ENCODE peak calls at places on chromosomes 16 and 17, in ten cellular contexts. One of them, this sample, is unnamed.

GRCh38 chr17:29177541-29177870 is 2.7 kb downstream of the MYO18A start:
- DNase-seq in lower lobe of right lung: no peak
- DNase-seq in left lung: no peak
- DNase-seq in lung: no peak
- DNase-seq in vagina: no peak
- DNase-seq in K562: no peak
- DNase-seq in H9: no peak
- DNase-seq in heart left ventricle: no peak
- DNase-seq in right cardiac atrium: no peak
- DNase-seq in upper lobe of right lung: no peak
- DNase-seq in this sample: no peak

GRCh38 chr17:17141860-17142552 is 64.1 kb downstream of the PLD6 start:
- DNase-seq in upper lobe of right lung: no peak
- DNase-seq in heart left ventricle: no peak
- DNase-seq in H9: peak
- DNase-seq in K562: peak
- DNase-seq in vagina: no peak
- DNase-seq in right cardiac atrium: no peak
- DNase-seq in lower lobe of right lung: no peak
- DNase-seq in lung: no peak
- DNase-seq in left lung: peak
- DNase-seq in this sample: no peak

GRCh38 chr16:85331685-85332084 is 219.4 kb upstream of the CIBAR2 start:
- DNase-seq in left lung: no peak
- DNase-seq in right cardiac atrium: no peak
- DNase-seq in lung: no peak
- DNase-seq in upper lobe of right lung: no peak
- DNase-seq in heart left ventricle: no peak
- DNase-seq in H9: no peak
- DNase-seq in K562: peak
- DNase-seq in vagina: no peak
- DNase-seq in lower lobe of right lung: no peak
- DNase-seq in this sample: no peak

GRCh38 chr16:72493681-72494415 is 321.9 kb upstream of the PMFBP1 start:
- DNase-seq in lung: no peak
- DNase-seq in lower lobe of right lung: no peak
- DNase-seq in upper lobe of right lung: no peak
- DNase-seq in H9: no peak
- DNase-seq in left lung: no peak
- DNase-seq in K562: no peak
- DNase-seq in right cardiac atrium: no peak
- DNase-seq in vagina: no peak
- DNase-seq in heart left ventricle: no peak
- DNase-seq in this sample: no peak

GRCh38 chr16:10889880-10890279 is 12.9 kb downstream of the CIITA start:
- DNase-seq in upper lobe of right lung: no peak
- DNase-seq in left lung: no peak
- DNase-seq in lower lobe of right lung: no peak
- DNase-seq in heart left ventricle: no peak
- DNase-seq in lung: no peak
- DNase-seq in vagina: no peak
- DNase-seq in K562: no peak
- DNase-seq in right cardiac atrium: no peak
- DNase-seq in H9: no peak
- DNase-seq in this sample: no peak

GRCh38 chr17:59330314-59330942 is 1.0 kb upstream of the YPEL2 start:
- DNase-seq in left lung: no peak
- DNase-seq in lung: peak
- DNase-seq in vagina: no peak
- DNase-seq in K562: peak
- DNase-seq in right cardiac atrium: peak
- DNase-seq in lower lobe of right lung: peak
- DNase-seq in H9: peak
- DNase-seq in heart left ventricle: peak
- DNase-seq in upper lobe of right lung: peak
- DNase-seq in this sample: no peak

GRCh38 chr17:16872836-16873653 is 98.9 kb downstream of the TNFRSF13B start:
- DNase-seq in lung: peak
- DNase-seq in right cardiac atrium: no peak
- DNase-seq in heart left ventricle: no peak
- DNase-seq in lower lobe of right lung: no peak
- DNase-seq in upper lobe of right lung: peak
- DNase-seq in H9: peak
- DNase-seq in vagina: peak
- DNase-seq in left lung: no peak
- DNase-seq in K562: peak
- DNase-seq in this sample: no peak

GRCh38 chr16:7344806-7345416 is 12.3 kb downstream of the RBFOX1 start:
- DNase-seq in K562: no peak
- DNase-seq in vagina: no peak
- DNase-seq in right cardiac atrium: no peak
- DNase-seq in lung: no peak
- DNase-seq in lower lobe of right lung: no peak
- DNase-seq in upper lobe of right lung: no peak
- DNase-seq in left lung: no peak
- DNase-seq in H9: no peak
- DNase-seq in heart left ventricle: peak
- DNase-seq in this sample: no peak

GRCh38 chr17:40623419-40624217 is 24.0 kb downstream of the SMARCE1 start:
- DNase-seq in heart left ventricle: no peak
- DNase-seq in H9: no peak
- DNase-seq in right cardiac atrium: no peak
- DNase-seq in lung: no peak
- DNase-seq in upper lobe of right lung: no peak
- DNase-seq in K562: no peak
- DNase-seq in left lung: no peak
- DNase-seq in vagina: no peak
- DNase-seq in lower lobe of right lung: no peak
- DNase-seq in this sample: no peak

GRCh38 chr17:82392209-82392920 is 20.8 kb downstream of the UTS2R start:
- DNase-seq in left lung: no peak
- DNase-seq in H9: no peak
- DNase-seq in right cardiac atrium: no peak
- DNase-seq in lower lobe of right lung: no peak
- DNase-seq in K562: no peak
- DNase-seq in upper lobe of right lung: no peak
- DNase-seq in heart left ventricle: no peak
- DNase-seq in lung: no peak
- DNase-seq in vagina: no peak
- DNase-seq in this sample: no peak

GRCh38 chr16:49866533-49867155 is 10.7 kb upstream of the ZNF423 start:
- DNase-seq in H9: peak
- DNase-seq in lung: no peak
- DNase-seq in right cardiac atrium: no peak
- DNase-seq in lower lobe of right lung: no peak
- DNase-seq in heart left ventricle: no peak
- DNase-seq in vagina: no peak
- DNase-seq in K562: no peak
- DNase-seq in left lung: no peak
- DNase-seq in upper lobe of right lung: no peak
- DNase-seq in this sample: no peak

GRCh38 chr16:27544671-27545070 is 5.0 kb downstream of the GTF3C1 start:
- DNase-seq in right cardiac atrium: no peak
- DNase-seq in H9: no peak
- DNase-seq in vagina: no peak
- DNase-seq in K562: no peak
- DNase-seq in upper lobe of right lung: no peak
- DNase-seq in left lung: no peak
- DNase-seq in lower lobe of right lung: no peak
- DNase-seq in lung: no peak
- DNase-seq in heart left ventricle: no peak
- DNase-seq in this sample: no peak

GRCh38 chr16:27549857-27550581 is at the start of the genes GTF3C1 and KATNIP:
- DNase-seq in H9: peak
- DNase-seq in K562: peak
- DNase-seq in heart left ventricle: peak
- DNase-seq in left lung: peak
- DNase-seq in lung: peak
- DNase-seq in vagina: peak
- DNase-seq in lower lobe of right lung: peak
- DNase-seq in right cardiac atrium: peak
- DNase-seq in upper lobe of right lung: peak
- DNase-seq in this sample: peak

GRCh38 chr16:27549607-27549856 is 181 bp downstream of the GTF3C1 start:
- DNase-seq in heart left ventricle: no peak
- DNase-seq in vagina: no peak
- DNase-seq in H9: no peak
- DNase-seq in K562: no peak
- DNase-seq in left lung: no peak
- DNase-seq in upper lobe of right lung: no peak
- DNase-seq in right cardiac atrium: no peak
- DNase-seq in lower lobe of right lung: no peak
- DNase-seq in lung: no peak
- DNase-seq in this sample: no peak

GRCh38 chr16:27547851-27548250 is 1.9 kb downstream of the GTF3C1 start:
- DNase-seq in lung: no peak
- DNase-seq in upper lobe of right lung: no peak
- DNase-seq in lower lobe of right lung: no peak
- DNase-seq in heart left ventricle: no peak
- DNase-seq in K562: no peak
- DNase-seq in right cardiac atrium: no peak
- DNase-seq in vagina: no peak
- DNase-seq in H9: no peak
- DNase-seq in left lung: no peak
- DNase-seq in this sample: no peak

GRCh38 chr16:27547134-27547533 is 2.6 kb downstream of the GTF3C1 start:
- DNase-seq in lung: no peak
- DNase-seq in upper lobe of right lung: no peak
- DNase-seq in vagina: no peak
- DNase-seq in right cardiac atrium: no peak
- DNase-seq in K562: peak
- DNase-seq in H9: no peak
- DNase-seq in left lung: no peak
- DNase-seq in lower lobe of right lung: no peak
- DNase-seq in heart left ventricle: no peak
- DNase-seq in this sample: peak
- H3K27ac ChIP-seq in lung: no peak
- H3K27ac ChIP-seq in upper lobe of right lung: no peak
- H3K27ac ChIP-seq in vagina: peak
- H3K27ac ChIP-seq in right cardiac atrium: no peak
- H3K27ac ChIP-seq in K562: peak
- H3K27ac ChIP-seq in H9: no peak
- H3K27ac ChIP-seq in left lung: no peak
- H3K27ac ChIP-seq in lower lobe of right lung: no peak
- H3K27ac ChIP-seq in heart left ventricle: peak
- H3K27ac ChIP-seq in this sample: peak

DNA sequence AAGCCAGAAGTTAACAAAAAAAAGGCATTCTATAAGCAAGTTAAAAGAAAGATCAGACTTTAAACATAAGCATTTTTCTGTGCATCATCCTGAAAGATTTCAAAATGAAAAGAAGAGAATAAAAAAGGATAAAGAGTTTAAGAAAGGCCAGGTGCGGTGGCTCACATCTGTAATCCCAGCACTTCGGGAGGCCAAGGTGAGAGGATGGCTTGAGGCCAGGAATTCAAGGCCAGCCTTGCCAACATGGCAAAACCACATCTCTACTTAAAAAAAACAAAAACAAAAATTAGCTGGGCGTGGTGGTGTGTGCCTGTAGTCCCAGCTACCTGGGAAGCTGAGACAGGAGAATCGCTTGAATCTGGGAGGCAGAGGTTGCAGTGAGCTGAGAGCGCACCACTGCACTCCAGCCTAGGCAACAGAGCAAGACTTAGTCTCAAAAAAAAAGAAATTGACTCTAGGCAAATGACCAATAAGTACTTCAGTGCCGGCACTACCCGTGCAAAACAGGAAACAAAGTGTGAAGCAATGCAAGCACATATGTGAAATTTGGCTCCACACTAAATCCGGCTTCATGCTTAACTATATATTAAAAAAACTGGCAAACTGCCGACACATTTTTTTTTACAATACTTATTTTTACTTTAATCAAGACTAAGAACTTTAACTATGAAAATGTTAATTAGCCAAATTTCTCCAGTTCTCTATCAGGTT is 83.2 kb upstream of the C17orf78 start:
- DNase-seq in vagina: no peak
- DNase-seq in right cardiac atrium: no peak
- DNase-seq in upper lobe of right lung: no peak
- DNase-seq in lung: no peak
- DNase-seq in H9: no peak
- DNase-seq in lower lobe of right lung: no peak
- DNase-seq in heart left ventricle: no peak
- DNase-seq in K562: no peak
- DNase-seq in left lung: no peak
- DNase-seq in this sample: no peak
- H3K27ac ChIP-seq in vagina: no peak
- H3K27ac ChIP-seq in right cardiac atrium: no peak
- H3K27ac ChIP-seq in upper lobe of right lung: no peak
- H3K27ac ChIP-seq in lung: no peak
- H3K27ac ChIP-seq in H9: no peak
- H3K27ac ChIP-seq in lower lobe of right lung: no peak
- H3K27ac ChIP-seq in heart left ventricle: no peak
- H3K27ac ChIP-seq in K562: no peak
- H3K27ac ChIP-seq in left lung: no peak
- H3K27ac ChIP-seq in this sample: no peak

DNA sequence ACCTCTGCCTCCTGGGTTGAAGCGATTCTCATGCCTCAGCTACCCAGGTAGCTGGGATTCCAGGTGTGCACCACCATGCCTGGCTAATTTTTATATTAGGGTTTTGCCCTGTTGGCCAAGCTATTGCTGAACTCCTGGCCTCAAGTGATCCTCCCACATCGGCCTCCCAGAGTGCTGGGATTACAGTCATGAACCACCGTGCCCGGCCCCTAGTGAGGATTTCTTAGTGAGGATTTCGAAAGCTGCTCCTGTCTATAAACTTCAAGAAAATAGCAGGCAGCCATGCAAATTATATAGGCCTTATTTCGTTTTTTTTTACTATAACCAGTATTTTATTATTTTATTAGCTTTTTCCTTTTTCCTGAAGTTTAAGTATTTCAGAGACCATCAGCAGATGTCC is 41.6 kb downstream of the EPN2 start:
- DNase-seq in heart left ventricle: no peak
- DNase-seq in K562: no peak
- DNase-seq in left lung: no peak
- DNase-seq in upper lobe of right lung: no peak
- DNase-seq in lower lobe of right lung: no peak
- DNase-seq in lung: no peak
- DNase-seq in H9: no peak
- DNase-seq in vagina: no peak
- DNase-seq in right cardiac atrium: no peak
- DNase-seq in this sample: no peak
- H3K27ac ChIP-seq in heart left ventricle: no peak
- H3K27ac ChIP-seq in K562: no peak
- H3K27ac ChIP-seq in left lung: no peak
- H3K27ac ChIP-seq in upper lobe of right lung: peak
- H3K27ac ChIP-seq in lower lobe of right lung: no peak
- H3K27ac ChIP-seq in lung: no peak
- H3K27ac ChIP-seq in H9: no peak
- H3K27ac ChIP-seq in vagina: peak
- H3K27ac ChIP-seq in right cardiac atrium: no peak
- H3K27ac ChIP-seq in this sample: no peak

DNA sequence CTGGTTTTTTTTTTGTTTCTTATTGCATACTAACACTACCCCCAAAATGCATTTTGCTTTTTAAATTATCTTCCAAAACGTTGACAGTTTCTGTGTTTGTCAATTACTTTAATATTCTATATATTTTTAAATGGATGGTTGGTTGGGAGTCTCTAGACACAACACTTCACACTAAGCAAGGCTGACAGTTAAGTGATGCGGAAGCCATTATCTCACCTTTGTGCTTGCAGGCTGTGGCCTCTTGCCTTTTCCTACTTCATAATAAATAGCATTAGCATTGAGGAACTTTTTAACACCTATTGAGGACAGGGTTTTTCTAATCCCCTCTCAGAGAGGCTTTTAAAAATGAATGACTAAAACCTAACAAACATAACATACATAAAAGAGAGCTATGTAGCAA is 280.8 kb upstream of the TBX2 start:
- DNase-seq in K562: no peak
- DNase-seq in left lung: no peak
- DNase-seq in upper lobe of right lung: no peak
- DNase-seq in vagina: no peak
- DNase-seq in heart left ventricle: no peak
- DNase-seq in lung: no peak
- DNase-seq in H9: no peak
- DNase-seq in right cardiac atrium: no peak
- DNase-seq in lower lobe of right lung: no peak
- DNase-seq in this sample: no peak
- H3K27ac ChIP-seq in K562: no peak
- H3K27ac ChIP-seq in left lung: no peak
- H3K27ac ChIP-seq in upper lobe of right lung: no peak
- H3K27ac ChIP-seq in vagina: no peak
- H3K27ac ChIP-seq in heart left ventricle: no peak
- H3K27ac ChIP-seq in lung: no peak
- H3K27ac ChIP-seq in H9: no peak
- H3K27ac ChIP-seq in right cardiac atrium: no peak
- H3K27ac ChIP-seq in lower lobe of right lung: no peak
- H3K27ac ChIP-seq in this sample: no peak

This sample was measured in epithelial cell of prostate.